ENCODE peak calls at places on chromosomes 3 and 15, in five cellular contexts. W is left ventricle myocardium inferior, A is ovary, K is endodermal cell, I is endothelial cell of umbilical vein. Y is an unnamed sample. For H3K4me1, the result is how much of the 10 kb centered on the place peaks cover.

GRCh38 chr3:57179580-57180410 is 14.6 kb upstream of the IL17RD start:
- DNase-seq in W (no peak), A (no peak), K (no peak), I (peak), Y (no peak)

GRCh38 chr15:66019377-66019776 is 150.1 kb downstream of the RAB11A start:
- DNase-seq in W (no peak), A (no peak), K (peak), I (no peak), Y (no peak)

GRCh38 chr15:40554164-40554530 is 10.7 kb downstream of the CCDC32 start:
- DNase-seq in W (no peak), A (no peak), K (peak), I (peak), Y (no peak)

GRCh38 chr3:170092907-170093306 is 55.1 kb downstream of the GPR160 start:
- DNase-seq in W (no peak), A (no peak), K (no peak), I (no peak), Y (no peak)

GRCh38 chr15:70507772-70508351 is 255.5 kb downstream of the UACA start:
- DNase-seq in W (no peak), A (no peak), K (no peak), I (peak), Y (no peak)

GRCh38 chr3:129112308-129113052 is 9.1 kb downstream of the RAB43 start:
- DNase-seq in W (no peak), A (no peak), K (no peak), I (no peak), Y (no peak)

GRCh38 chr15:58889363-58889762 is 44.1 kb downstream of the SLTM start:
- DNase-seq in W (no peak), A (no peak), K (no peak), I (no peak), Y (no peak)

GRCh38 chr15:58383876-58384275 is 47.9 kb upstream of the LIPC start:
- DNase-seq in W (no peak), A (no peak), K (peak), I (no peak), Y (no peak)

GRCh38 chr3:17775073-17775472 is 32.6 kb upstream of the TBC1D5 start:
- DNase-seq in W (no peak), A (no peak), K (no peak), I (no peak), Y (no peak)

GRCh38 chr3:66372681-66373350 is 128.0 kb downstream of the LRIG1 start:
- DNase-seq in W (peak), A (no peak), K (peak), I (peak), Y (no peak)

GRCh38 chr3:51967384-51968174 is at the start of gene PCBP4:
- DNase-seq in W (peak), A (peak), K (peak), I (peak), Y (no peak)

GRCh38 chr3:51966941-51967383 is 292 bp downstream of the PCBP4 start:
- DNase-seq in W (no peak), A (no peak), K (no peak), I (no peak), Y (no peak)

GRCh38 chr3:51966016-51966415 is 1.2 kb downstream of the PCBP4 start:
- DNase-seq in W (no peak), A (no peak), K (no peak), I (no peak), Y (no peak)

GRCh38 chr3:51968175-51968681 is 974 bp upstream of the PCBP4 start:
- DNase-seq in W (no peak), A (peak), K (peak), I (no peak), Y (no peak)

GRCh38 chr3:51966486-51966885 is 768 bp downstream of the PCBP4 start:
- DNase-seq in W (no peak), A (no peak), K (no peak), I (no peak), Y (no peak)
- H3K4me1 ChIP-seq in W (half or more), A (under half), K (under half), I (under half), Y (under half)

DNA sequence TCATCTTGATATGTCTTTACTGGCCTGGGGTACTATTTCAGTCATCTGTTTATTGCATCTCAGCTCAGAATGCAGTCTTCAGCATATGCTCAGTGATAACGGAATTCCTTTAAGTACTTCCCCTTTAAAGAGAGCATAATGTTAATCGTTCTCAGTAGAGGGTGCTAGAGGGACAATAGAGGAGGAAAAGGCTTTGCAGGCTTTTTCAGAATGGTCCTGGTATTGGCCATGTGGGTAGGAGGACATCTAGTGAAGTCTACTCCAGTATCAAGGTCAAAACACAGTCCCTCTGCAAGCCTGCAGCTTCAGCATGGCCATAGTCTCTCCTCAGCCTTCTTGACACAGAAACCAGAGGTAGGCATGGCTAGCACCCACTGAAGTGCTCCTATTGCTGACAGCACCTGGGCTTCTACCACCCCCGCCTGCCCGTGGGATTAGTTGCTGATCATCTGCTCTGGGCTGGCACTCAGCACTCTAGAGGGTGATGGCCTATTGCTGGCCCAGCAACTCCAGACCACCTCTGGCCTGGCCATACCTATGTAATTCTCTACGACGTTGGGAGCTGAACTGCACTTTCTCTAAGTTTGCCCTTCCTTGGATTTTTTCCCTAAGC is 65.4 kb downstream of the KCNH8 start:
- DNase-seq in W (no peak), A (no peak), K (peak), I (no peak), Y (no peak)
- TF ChIP-seq CTCF in W (no peak), A (no peak), K (peak), I (no peak), Y (no peak)

DNA sequence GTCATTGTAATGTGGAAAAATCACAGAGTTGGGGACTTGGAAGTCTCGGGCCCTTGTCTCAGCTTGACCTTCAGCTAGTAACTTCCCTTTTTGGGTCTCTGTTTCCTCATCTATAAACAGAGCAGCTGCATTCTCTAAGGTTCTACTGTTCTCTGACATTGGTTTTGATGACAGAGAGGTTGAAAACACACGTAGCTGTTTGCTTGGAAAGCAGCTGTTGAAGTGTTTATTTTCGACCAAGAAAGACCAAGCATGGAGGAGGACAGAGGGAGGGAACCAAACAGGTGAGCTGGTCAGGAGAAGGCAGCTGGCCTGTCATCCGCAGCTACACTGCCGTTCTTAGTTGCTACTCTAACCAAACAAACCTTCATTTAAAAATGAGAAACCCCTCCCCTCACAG is 65.5 kb downstream of the MEIS2 start:
- DNase-seq in W (no peak), A (no peak), K (no peak), I (no peak), Y (no peak)
- H3K27ac ChIP-seq in W (peak), A (no peak), K (no peak), I (no peak), Y (no peak)

GRCh38 chr3:172519241-172519640 is 4.0 kb downstream of the TNFSF10 start:
- DNase-seq in W (no peak), A (no peak), K (no peak), I (no peak), Y (no peak)
- H3K4me1 ChIP-seq in W (half or more), A (under half), K (under half), I (under half), Y (under half)

DNA sequence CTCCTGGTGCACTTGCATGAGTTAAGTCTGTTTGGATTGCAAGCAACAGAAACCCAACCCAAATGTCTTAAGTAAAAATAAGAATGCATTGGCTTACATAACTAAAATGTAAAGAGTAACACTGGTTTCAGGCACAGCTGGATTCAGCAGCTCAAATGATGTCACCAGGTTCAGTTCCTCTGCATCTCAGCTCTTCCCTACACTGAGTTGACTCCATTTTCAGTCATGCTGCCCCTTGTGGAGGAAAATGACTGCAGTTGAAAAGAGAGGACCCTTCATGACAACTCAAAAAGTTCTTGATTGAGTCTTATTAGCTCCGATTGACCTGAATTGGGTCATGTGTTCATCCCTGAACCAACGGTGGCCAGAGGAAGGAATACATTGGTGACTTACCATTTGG is 138.5 kb upstream of the ABI3BP start:
- DNase-seq in W (no peak), A (no peak), K (no peak), I (no peak), Y (no peak)
- TF ChIP-seq CTCF in W (no peak), A (no peak), K (peak), I (no peak), Y (no peak)

GRCh38 chr3:136839556-136839931 is 20.6 kb downstream of the SLC35G2 start:
- DNase-seq in W (no peak), A (no peak), K (no peak), I (no peak), Y (no peak)
- H3K27ac ChIP-seq in W (peak), A (no peak), K (no peak), I (peak), Y (peak)

DNA sequence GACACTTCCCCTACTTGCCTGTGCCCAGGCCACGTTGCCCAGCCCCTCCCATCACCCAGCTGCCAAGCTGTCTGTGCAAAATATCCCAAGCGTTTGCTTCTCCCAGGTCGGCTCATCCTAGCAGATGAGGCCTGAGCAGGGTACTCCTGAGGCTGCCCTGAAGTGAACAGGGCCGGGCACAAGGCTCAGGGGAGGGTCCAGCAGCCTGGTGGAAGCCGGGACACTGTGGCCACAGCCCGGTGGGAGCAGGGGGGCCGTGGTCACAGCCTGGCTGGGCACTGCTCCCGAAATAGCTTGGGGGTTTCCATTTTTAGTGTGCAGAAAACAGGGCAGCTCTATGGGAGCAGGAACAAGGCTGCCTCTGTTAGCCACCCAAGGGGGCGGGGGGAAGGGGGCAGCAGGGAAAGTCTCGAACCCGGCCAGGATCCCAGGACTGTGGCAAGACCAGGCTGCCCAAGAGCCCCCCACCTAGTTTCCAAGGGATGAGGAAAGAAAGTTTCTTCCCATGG is 3.4 kb downstream of the PLXNB1 start:
- DNase-seq in W (peak), A (no peak), K (no peak), I (no peak), Y (no peak)
- H3K4me1 ChIP-seq in W (half or more), A (under half), K (under half), I (under half), Y (under half)

GRCh38 chr3:138908815-138909214 is 38.1 kb downstream of the FOXL2 start:
- DNase-seq in W (no peak), A (no peak), K (no peak), I (no peak), Y (no peak)
- TF ChIP-seq CTCF in W (no peak), A (no peak), K (no peak), I (no peak), Y (no peak)

GRCh38 chr15:91561371-91562100 is 292.0 kb upstream of the SLCO3A1 start:
- DNase-seq in W (no peak), A (no peak), K (no peak), I (no peak), Y (no peak)

GRCh38 chr15:91555307-91555706 is 298.2 kb upstream of the SLCO3A1 start:
- DNase-seq in W (no peak), A (no peak), K (peak), I (no peak), Y (no peak)

GRCh38 chr15:91553455-91553854 is 300.1 kb upstream of the SLCO3A1 start:
- DNase-seq in W (no peak), A (no peak), K (peak), I (no peak), Y (no peak)

GRCh38 chr15:91562698-91563097 is 290.8 kb upstream of the SLCO3A1 start:
- DNase-seq in W (no peak), A (no peak), K (no peak), I (no peak), Y (no peak)

DNA sequence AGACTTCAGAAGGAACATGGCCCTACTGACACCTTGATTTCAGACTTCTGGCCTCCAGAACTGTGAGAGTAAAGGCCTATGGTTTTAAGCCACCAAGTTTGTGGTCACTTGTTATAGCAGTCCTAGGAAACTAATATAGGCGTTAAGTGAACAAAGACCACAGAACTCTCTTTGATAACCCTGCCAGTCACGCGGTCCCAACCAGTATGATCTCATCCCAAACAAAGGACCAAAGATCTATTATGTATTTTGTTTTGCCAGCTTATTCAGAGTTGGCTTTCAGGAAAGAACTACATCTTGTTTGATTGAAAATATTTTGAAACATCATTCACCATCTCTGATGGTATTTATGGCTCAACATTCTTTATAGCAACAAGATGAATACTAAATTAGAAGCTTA is 294.4 kb upstream of the SLCO3A1 start:
- DNase-seq in W (no peak), A (no peak), K (no peak), I (no peak), Y (no peak)
- H3K27ac ChIP-seq in W (no peak), A (no peak), K (no peak), I (no peak), Y (no peak)